ENCODE peak calls at places on chromosome 2, in five cellular contexts. P is HL-60, L is AG04450, N is skeletal muscle cell, Y is NCI-H2081. C is an unnamed sample.

GRCh38 chr2:237695201-237695780 is 67.9 kb downstream of the LRRFIP1 start:
- DNase-seq in N (peak; percentile 89), P (peak; percentile 67), Y (no peak), L (peak; percentile 89), C (no peak)

GRCh38 chr2:186543561-186544131 is 46.2 kb upstream of the ITGAV start:
- DNase-seq in Y (no peak), N (no peak), L (peak; percentile 42), P (no peak), C (no peak)

GRCh38 chr2:224871813-224872212 is 155.6 kb upstream of the CCDC195 start:
- DNase-seq in P (no peak), L (no peak), N (no peak), Y (no peak), C (no peak)

GRCh38 chr2:199315299-199316179 is 142.2 kb downstream of the SATB2 start:
- DNase-seq in P (no peak), Y (no peak), L (no peak), N (peak; percentile 53), C (peak; percentile 56)

GRCh38 chr2:135600915-135601314 is 69.6 kb downstream of the R3HDM1 start:
- DNase-seq in P (no peak), N (no peak), L (no peak), Y (no peak), C (no peak)

GRCh38 chr2:170177950-170178781 is at the start of gene MYO3B:
- DNase-seq in Y (no peak), P (no peak), L (no peak), N (peak; percentile 31), C (no peak)

GRCh38 chr2:134122610-134123009 is 131.3 kb upstream of the MGAT5 start:
- DNase-seq in L (no peak), N (no peak), Y (no peak), P (no peak), C (peak; percentile 19)

GRCh38 chr2:228689049-228689448 is 507.6 kb upstream of the SPHKAP start:
- DNase-seq in N (no peak), P (no peak), L (no peak), Y (peak; percentile 13), C (peak; percentile 32)

GRCh38 chr2:142863485-142863921 is 14.0 kb upstream of the KYNU start:
- DNase-seq in N (peak; percentile 48), L (peak; percentile 80), P (no peak), Y (no peak), C (no peak)

GRCh38 chr2:26608557-26608956 is 32.6 kb downstream of the CIB4 start:
- DNase-seq in N (no peak), L (no peak), Y (no peak), P (no peak), C (no peak)

GRCh38 chr2:73968357-73968937 is 16.3 kb upstream of the TET3 start:
- DNase-seq in P (no peak), L (no peak), N (no peak), Y (no peak), C (no peak)

GRCh38 chr2:53210538-53210937 is 557.1 kb upstream of the CHAC2 start:
- DNase-seq in P (no peak), L (no peak), Y (no peak), N (no peak), C (no peak)

GRCh38 chr2:239869272-239870155 is 155.6 kb downstream of the NDUFA10 start:
- DNase-seq in L (no peak), Y (no peak), N (no peak), P (no peak), C (no peak)

GRCh38 chr2:1609706-1610485 is 134.4 kb downstream of the PXDN start:
- DNase-seq in P (no peak), N (no peak), L (no peak), Y (no peak), C (peak; percentile 17)

GRCh38 chr2:171864357-171864985 is 29.6 kb downstream of the SLC25A12 start:
- DNase-seq in Y (no peak), L (no peak), N (no peak), P (no peak), C (no peak)

GRCh38 chr2:234339016-234339415 is 157.9 kb downstream of the ARL4C start:
- DNase-seq in L (no peak), P (no peak), N (no peak), Y (no peak), C (no peak)

GRCh38 chr2:96637385-96638143 is 548 bp downstream of the KANSL3 start:
- DNase-seq in Y (peak; percentile 62), N (peak; percentile 47), P (peak; percentile 85), L (peak; percentile 48), C (peak; percentile 88)

GRCh38 chr2:204116154-204116792 is 179.7 kb downstream of the ICOS start:
- DNase-seq in P (no peak), Y (no peak), N (no peak), L (no peak), C (no peak)

GRCh38 chr2:71545572-71546274 is 92.4 kb downstream of the DYSF start:
- DNase-seq in L (peak; percentile 13), N (no peak), Y (peak; percentile 50), P (peak; percentile 54), C (peak; percentile 64)

GRCh38 chr2:237143118-237143517 is 57.4 kb downstream of the COPS8 start:
- DNase-seq in L (no peak), Y (no peak), N (no peak), P (no peak), C (no peak)

GRCh38 chr2:160402997-160403979 is 90.3 kb downstream of the RBMS1 start:
- DNase-seq in N (no peak), P (no peak), Y (no peak), L (no peak), C (no peak)

GRCh38 chr2:234788841-234789240 is 163.0 kb upstream of the SH3BP4 start:
- DNase-seq in L (no peak), N (no peak), P (no peak), Y (no peak), C (no peak)

GRCh38 chr2:84768840-84769239 is 112.0 kb downstream of the TRABD2A start:
- DNase-seq in N (no peak), Y (no peak), L (no peak), P (no peak), C (no peak)

GRCh38 chr2:133790706-133791105 is 222.4 kb upstream of the NCKAP5 start:
- DNase-seq in N (no peak), P (no peak), L (no peak), Y (no peak), C (no peak)

GRCh38 chr2:108933691-108934117 is 55.3 kb downstream of the EDAR start:
- DNase-seq in N (no peak), P (no peak), L (no peak), Y (peak; percentile 61), C (no peak)

GRCh38 chr2:51795248-51795888 is 763.4 kb upstream of the NRXN1 start:
- DNase-seq in L (no peak), Y (peak; percentile 94), P (peak; percentile 5), N (no peak), C (peak; percentile 16)

GRCh38 chr2:10279472-10279870 is 23.2 kb upstream of the HPCAL1 start:
- DNase-seq in N (no peak), L (no peak), Y (no peak), P (no peak), C (no peak)

GRCh38 chr2:42905341-42906114 is 113.1 kb upstream of the HAAO start:
- DNase-seq in P (no peak), N (no peak), L (no peak), Y (peak; percentile 31), C (no peak)

GRCh38 chr2:154452906-154453493 is 245.5 kb upstream of the KCNJ3 start:
- DNase-seq in Y (peak; percentile 3), P (peak; percentile 1), N (no peak), L (no peak), C (no peak)

GRCh38 chr2:50059462-50059861 is 905.1 kb upstream of the FSHR start:
- DNase-seq in N (no peak), Y (no peak), L (no peak), P (no peak), C (no peak)